ENCODE peak calls at places on chromosomes 5 and 9, in five cellular contexts. C is HT1080; E is stimulated activated CD4-positive, alpha-beta T cell treated with anti-CD3 and anti-CD28 coated beads, Interleukin-12 subunit alpha, Interleukin-12 subunit beta, amount 100 ng/mL, for 4 hours; I is fibroblast of lung; G is NCI-H1105 treated with DMSO at 0.1 percent for 48 hours. O is an unnamed sample.

GRCh38 chr5:179267071-179267670 is 78.1 kb downstream of the ADAMTS2 start:
- DNase-seq in I (no peak), G (no peak), E (no peak), C (no peak), O (no peak)

GRCh38 chr5:157335534-157336422 is 69.9 kb downstream of the CYFIP2 start:
- DNase-seq in G (no peak), E (no peak), I (no peak), C (no peak), O (no peak)

GRCh38 chr5:170427672-170428236 is 38.6 kb upstream of the KCNMB1 start:
- DNase-seq in E (no peak), C (peak; percentile 23), I (no peak), G (peak; percentile 46), O (no peak)

GRCh38 chr9:134957165-134957944 is 39.6 kb upstream of the FCN1 start:
- DNase-seq in I (no peak), E (no peak), G (no peak), C (no peak), O (no peak)

GRCh38 chr5:89988998-89989690 is 420.4 kb downstream of the CETN3 start:
- DNase-seq in C (no peak), I (peak; percentile 15), G (no peak), E (no peak), O (no peak)

GRCh38 chr9:19488721-19489120 is 79.9 kb downstream of the ACER2 start:
- DNase-seq in E (no peak), G (no peak), I (no peak), C (no peak), O (no peak)

GRCh38 chr5:119131530-119132313 is 60.8 kb downstream of the DMXL1 start:
- DNase-seq in G (no peak), E (no peak), I (peak; percentile 0), C (no peak), O (no peak)

GRCh38 chr5:36462295-36463021 is 143.9 kb upstream of the SLC1A3 start:
- DNase-seq in I (peak; percentile 70), G (no peak), E (no peak), C (peak; percentile 58), O (peak; percentile 82)

GRCh38 chr5:33556330-33557328 is 115.9 kb downstream of the TARS1 start:
- DNase-seq in G (no peak), E (no peak), I (no peak), C (no peak), O (peak; percentile 17)

GRCh38 chr5:141713616-141714309 is 31.7 kb upstream of the ARAP3 start:
- DNase-seq in E (no peak), I (peak; percentile 36), G (no peak), C (peak; percentile 26), O (peak; percentile 78)

GRCh38 chr5:592158-592557 is 20.0 kb upstream of the CEP72 start:
- DNase-seq in G (no peak), I (no peak), E (no peak), C (no peak), O (no peak)

GRCh38 chr9:124716795-124717194 is 54.3 kb downstream of the NR6A1 start:
- DNase-seq in C (peak; percentile 83), I (peak; percentile 75), E (no peak), G (no peak), O (peak; percentile 75)

GRCh38 chr5:149517461-149518122 is 33.6 kb downstream of the CSNK1A1 start:
- DNase-seq in I (peak; percentile 26), G (no peak), E (no peak), C (no peak), O (no peak)

GRCh38 chr9:19161257-19162025 is 34.1 kb upstream of the PLIN2 start:
- DNase-seq in C (peak; percentile 98), G (no peak), I (peak; percentile 94), E (no peak), O (peak; percentile 99)

GRCh38 chr9:77021289-77021927 is 2.0 kb downstream of the FOXB2 start:
- DNase-seq in E (no peak), G (no peak), I (no peak), C (no peak), O (no peak)

GRCh38 chr9:108637340-108637739 is 218.4 kb downstream of the ACTL7B start:
- DNase-seq in I (no peak), C (no peak), E (no peak), G (no peak), O (no peak)

GRCh38 chr9:15142903-15143534 is 164.0 kb downstream of the TTC39B start:
- DNase-seq in C (peak; percentile 50), G (peak; percentile 42), I (peak; percentile 54), E (no peak), O (no peak)

O was measured in foreskin keratinocyte.